ENCODE peak calls at places on chromosomes 4 and X, in eight cellular contexts. W, R, U, F, Q, Z, X and M are unnamed samples. For H3K27me3, the result is how much of the 10 kb centered on the place peaks cover.

GRCh38 chr4:6767725-6768538 is 14.6 kb upstream of the KIAA0232 start:
- DNase-seq in R (peak), U (no peak), X (no peak), Q (no peak), W (no peak), Z (peak), F (no peak), M (peak)

GRCh38 chrX:9928083-9928482 is 39.1 kb upstream of the CLDN34 start:
- DNase-seq in U (no peak), Z (no peak), F (no peak), Q (peak), X (no peak), W (no peak), R (no peak), M (no peak)

GRCh38 chr4:185640809-185641675 is 105.7 kb upstream of the PDLIM3 start:
- DNase-seq in W (no peak), Q (peak), Z (no peak), F (no peak), R (peak), U (no peak), X (peak), M (peak)

GRCh38 chr4:96652158-96652557 is 812.3 kb downstream of the PDHA2 start:
- DNase-seq in Z (no peak), Q (no peak), R (no peak), W (no peak), U (no peak), X (no peak), F (no peak), M (peak)

GRCh38 chr4:123233409-123233808 is 163.2 kb upstream of the SPRY1 start:
- DNase-seq in Q (peak), U (no peak), R (no peak), W (no peak), F (no peak), X (no peak), Z (no peak), M (no peak)

GRCh38 chr4:2264481-2265041 is 2.7 kb upstream of the MXD4 start:
- DNase-seq in W (no peak), Z (no peak), R (no peak), Q (no peak), U (no peak), F (no peak), X (no peak), M (no peak)

GRCh38 chrX:39772057-39772832 is 325.5 kb downstream of the BCOR start:
- DNase-seq in Z (no peak), R (peak), F (no peak), X (peak), U (no peak), W (no peak), Q (peak), M (peak)

GRCh38 chr4:16082038-16082423 is 1.8 kb downstream of the PROM1 start:
- DNase-seq in U (no peak), W (no peak), F (no peak), Q (no peak), X (no peak), Z (no peak), R (no peak), M (no peak)

GRCh38 chr4:153556441-153556815 is 90.3 kb downstream of the TMEM131L start:
- DNase-seq in W (no peak), Z (no peak), X (no peak), Q (no peak), F (no peak), R (no peak), U (no peak), M (no peak)

GRCh38 chr4:53905935-53906377 is 158.4 kb downstream of the CHIC2 start:
- DNase-seq in Z (peak), F (peak), X (no peak), W (no peak), R (peak), U (peak), Q (peak), M (peak)

GRCh38 chr4:8534601-8535000 is 45.6 kb upstream of the GPR78 start:
- DNase-seq in F (no peak), Z (no peak), Q (no peak), R (no peak), U (no peak), W (no peak), X (no peak), M (peak)

GRCh38 chrX:46485897-46486296 is 59.3 kb downstream of the ZNF674 start:
- DNase-seq in W (no peak), F (no peak), Q (no peak), R (no peak), X (no peak), Z (no peak), U (no peak), M (no peak)

GRCh38 chr4:139593091-139593564 is 37.1 kb upstream of the SETD7 start:
- DNase-seq in R (peak), W (no peak), U (no peak), X (no peak), F (no peak), Q (peak), Z (no peak), M (peak)

GRCh38 chr4:41232406-41232805 is 18.1 kb upstream of the APBB2 start:
- DNase-seq in Z (no peak), W (no peak), U (no peak), F (no peak), Q (no peak), R (no peak), X (no peak), M (no peak)

GRCh38 chr4:17055788-17056187 is 157.3 kb upstream of the LDB2 start:
- DNase-seq in R (no peak), X (no peak), W (no peak), Z (no peak), F (no peak), Q (peak), U (no peak), M (peak)

GRCh38 chr4:14915018-14915417 is 87.3 kb upstream of the CPEB2 start:
- DNase-seq in Z (no peak), R (no peak), Q (no peak), W (no peak), F (no peak), U (no peak), X (no peak), M (no peak)

GRCh38 chrX:9940397-9940796 is 26.8 kb upstream of the CLDN34 start:
- DNase-seq in W (no peak), F (no peak), Z (no peak), X (peak), R (no peak), U (no peak), Q (peak), M (peak)

GRCh38 chr4:82421796-82422560 is 8.3 kb downstream of the HNRNPDL start:
- DNase-seq in F (no peak), Q (no peak), X (no peak), W (no peak), U (no peak), R (no peak), Z (no peak), M (no peak)

GRCh38 chr4:162836773-162837172 is 329.9 kb downstream of the NAF1 start:
- DNase-seq in Z (no peak), Q (no peak), W (no peak), U (no peak), R (no peak), F (no peak), X (no peak), M (no peak)

GRCh38 chrX:68261060-68261672 is 172.1 kb downstream of the OPHN1 start:
- DNase-seq in W (no peak), F (no peak), Z (no peak), U (no peak), X (peak), R (no peak), Q (peak), M (peak)

GRCh38 chr4:87745058-87745842 is 54.1 kb upstream of the IBSP start:
- DNase-seq in F (no peak), U (no peak), R (peak), X (peak), Z (no peak), Q (no peak), W (no peak), M (no peak)

GRCh38 chr4:187608001-187608421 is 387.6 kb upstream of the ZFP42 start:
- DNase-seq in R (no peak), Z (no peak), X (no peak), Q (peak), F (no peak), U (no peak), W (no peak), M (peak)

GRCh38 chr4:110085131-110085530 is 113.3 kb downstream of the ELOVL6 start:
- DNase-seq in W (no peak), R (peak), X (peak), U (no peak), Z (peak), F (no peak), Q (peak), M (peak)

GRCh38 chrX:9221714-9222113 is 187.8 kb upstream of the FAM9B start:
- DNase-seq in U (no peak), F (no peak), Z (no peak), W (no peak), X (no peak), R (no peak), Q (peak), M (no peak)

GRCh38 chrX:112818114-112819012 is 22.3 kb downstream of the AMOT start:
- DNase-seq in U (no peak), Q (no peak), X (no peak), R (no peak), W (no peak), F (no peak), Z (no peak), M (peak)

GRCh38 chrX:103727115-103727514 is 16.4 kb downstream of the TMEM31 start:
- DNase-seq in F (no peak), W (no peak), Z (no peak), R (no peak), U (no peak), X (no peak), Q (no peak), M (no peak)

GRCh38 chr4:83285022-83285387 is 407 bp upstream of the COQ2 start:
- DNase-seq in Z (peak), R (peak), F (no peak), W (no peak), U (no peak), Q (peak), X (peak), M (peak)

GRCh38 chr4:137530176-137530575 is 2.1 kb downstream of the PCDH18 start:
- DNase-seq in U (no peak), Z (no peak), X (no peak), W (no peak), R (no peak), F (no peak), Q (peak), M (no peak)

GRCh38 chr4:20352172-20352431 is 100.4 kb downstream of the SLIT2 start:
- DNase-seq in R (no peak), F (no peak), U (no peak), Z (no peak), X (no peak), W (no peak), Q (no peak), M (no peak)

GRCh38 chr4:144494280-144494679 is 151.7 kb upstream of the HHIP start:
- DNase-seq in Z (no peak), R (no peak), W (no peak), X (no peak), F (no peak), Q (no peak), U (no peak), M (peak)

GRCh38 chr4:3346146-3346545 is 53.3 kb downstream of the RGS12 start:
- DNase-seq in F (peak), R (peak), X (peak), U (no peak), W (no peak), Z (peak), Q (peak), M (peak)

GRCh38 chrX:154096140-154097002 is 1.1 kb downstream of the MECP2 start:
- DNase-seq in W (no peak), U (peak), R (peak), Z (no peak), F (peak), Q (peak), X (peak), M (no peak)

GRCh38 chr4:45741897-45742296 is 382.0 kb downstream of the GABRG1 start:
- DNase-seq in Z (no peak), X (no peak), R (peak), Q (no peak), F (no peak), W (no peak), U (no peak), M (no peak)

GRCh38 chr4:159607824-159608223 is 504.9 kb downstream of the RAPGEF2 start:
- DNase-seq in U (no peak), F (no peak), R (no peak), Q (no peak), W (no peak), X (no peak), Z (no peak), M (no peak)

GRCh38 chr4:101345271-101345595 is 2.1 kb downstream of the PPP3CA start:
- DNase-seq in Q (peak), F (peak), U (no peak), W (no peak), X (peak), R (no peak), Z (no peak), M (peak)

GRCh38 chrX:22526339-22526738 is 253.6 kb downstream of the CBLL2 start:
- DNase-seq in W (no peak), U (no peak), F (no peak), Z (no peak), X (no peak), Q (peak), R (no peak), M (peak)

GRCh38 chr4:58602701-58603359 is 1492.6 kb upstream of the IGFBP7 start:
- DNase-seq in R (no peak), Z (no peak), F (no peak), U (no peak), X (no peak), Q (no peak), W (no peak), M (no peak)

GRCh38 chr4:58602022-58602421 is 1491.8 kb upstream of the IGFBP7 start:
- DNase-seq in U (no peak), Q (no peak), W (no peak), X (no peak), F (no peak), R (no peak), Z (no peak), M (no peak)

GRCh38 chr4:58606303-58606702 is 1496.1 kb upstream of the IGFBP7 start:
- DNase-seq in U (no peak), Q (no peak), F (no peak), W (no peak), Z (no peak), X (no peak), R (no peak), M (no peak)

GRCh38 chr4:58600290-58600689 is 1490.1 kb upstream of the IGFBP7 start:
- DNase-seq in F (no peak), Q (no peak), U (no peak), Z (no peak), W (no peak), X (no peak), R (no peak), M (no peak)

DNA sequence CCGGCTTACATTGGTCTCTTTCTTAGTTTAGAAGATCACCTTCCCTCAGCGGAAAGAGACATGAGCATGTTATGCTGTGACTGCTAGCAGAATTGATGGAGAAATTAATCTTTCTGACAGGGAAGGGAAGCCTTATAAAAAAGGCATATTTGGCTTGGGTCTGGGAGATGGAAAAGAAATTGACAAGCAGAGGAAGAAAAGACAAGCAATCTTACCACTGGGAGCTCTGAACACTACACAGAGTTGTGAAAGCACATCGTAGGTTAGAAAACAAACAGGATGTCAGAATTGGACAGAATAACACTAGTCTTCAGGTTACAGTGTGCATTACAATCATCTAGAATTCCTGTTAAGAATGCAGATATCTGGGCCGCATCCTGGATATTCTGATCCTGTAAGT is 1493.8 kb upstream of the IGFBP7 start:
- DNase-seq in U (no peak), Q (no peak), R (no peak), F (no peak), Z (no peak), W (no peak), X (no peak), M (no peak)
- TF ChIP-seq CTCF in U (no peak), Q (no peak), R (no peak), F (no peak), Z (no peak), W (no peak), X (no peak), M (no peak)

GRCh38 chr4:112279025-112279881 is 6.5 kb downstream of the TIFA start:
- DNase-seq in R (no peak), F (no peak), U (no peak), X (no peak), W (no peak), Q (peak), Z (no peak), M (no peak)
- H3K4me3 ChIP-seq in R (no peak), F (no peak), U (peak), X (no peak), W (no peak), Q (no peak), Z (no peak), M (no peak)

DNA sequence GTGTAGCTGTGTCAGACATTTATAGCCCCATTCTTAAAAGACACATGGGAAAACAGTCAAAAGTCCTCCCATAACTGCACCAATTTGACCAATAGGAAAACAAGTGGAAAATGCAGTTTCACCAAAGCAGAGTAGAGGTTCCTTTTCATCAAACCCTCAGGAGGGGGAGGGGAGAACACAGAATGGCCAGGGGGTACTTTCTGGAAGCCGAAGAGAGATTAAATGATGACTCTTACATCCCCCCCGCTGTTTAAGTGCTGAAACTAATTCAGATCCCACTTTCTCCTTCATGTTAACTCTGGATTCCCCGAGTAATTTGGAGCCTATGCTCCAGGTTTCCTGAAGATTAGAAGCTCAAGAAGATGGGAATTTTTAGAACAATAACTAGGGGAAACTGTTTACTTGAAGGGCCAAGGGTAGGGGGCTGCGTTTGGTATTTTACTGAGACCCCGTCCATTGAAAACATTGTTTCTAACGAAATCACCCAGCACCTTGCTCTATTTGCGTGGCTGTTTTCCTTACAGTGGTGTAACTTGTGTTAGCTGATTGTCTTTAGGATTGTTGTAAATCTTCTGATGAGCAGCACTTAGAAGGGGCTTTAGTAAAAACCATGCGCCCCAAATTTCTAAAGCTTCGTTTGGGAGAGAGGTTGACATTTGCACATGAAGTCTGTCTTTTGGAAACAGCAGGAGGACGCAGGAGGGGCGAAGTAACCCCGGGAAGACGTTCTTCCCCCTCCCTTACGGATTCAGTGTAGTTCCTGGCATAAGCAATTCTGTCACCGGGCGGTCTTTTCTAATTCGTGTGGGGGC is 2.2 kb upstream of the LEF1 start:
- DNase-seq in W (no peak), Q (no peak), X (peak), Z (no peak), R (no peak), U (no peak), F (no peak), M (no peak)
- H3K27me3 ChIP-seq in W (under half), Q (half or more), X (under half), Z (half or more), R (under half), U (half or more), F (under half), M (half or more)

GRCh38 chr4:86218721-86219481 is 141.0 kb downstream of the MAPK10 start:
- DNase-seq in W (no peak), Q (peak), Z (no peak), X (no peak), F (peak), R (no peak), U (no peak), M (peak)

GRCh38 chr4:86221076-86221475 is 138.8 kb downstream of the MAPK10 start:
- DNase-seq in U (no peak), F (no peak), Q (no peak), Z (no peak), W (no peak), X (no peak), R (no peak), M (no peak)

GRCh38 chr4:86220137-86220536 is 139.7 kb downstream of the MAPK10 start:
- DNase-seq in X (no peak), Z (no peak), R (no peak), Q (peak), U (no peak), W (no peak), F (no peak), M (peak)

GRCh38 chr4:86223472-86223871 is 136.4 kb downstream of the MAPK10 start:
- DNase-seq in X (peak), U (no peak), R (peak), W (no peak), Z (no peak), Q (peak), F (no peak), M (peak)
- TF ChIP-seq CTCF in X (peak), U (peak), R (peak), W (no peak), Z (no peak), Q (peak), F (no peak), M (peak)

GRCh38 chr4:48924416-48924815 is 17.8 kb upstream of the OCIAD2 start:
- DNase-seq in W (no peak), U (no peak), R (no peak), X (no peak), Z (no peak), F (no peak), Q (no peak), M (no peak)
- H3K4me3 ChIP-seq in W (no peak), U (no peak), R (no peak), X (no peak), Z (no peak), F (no peak), Q (no peak), M (no peak)

DNA sequence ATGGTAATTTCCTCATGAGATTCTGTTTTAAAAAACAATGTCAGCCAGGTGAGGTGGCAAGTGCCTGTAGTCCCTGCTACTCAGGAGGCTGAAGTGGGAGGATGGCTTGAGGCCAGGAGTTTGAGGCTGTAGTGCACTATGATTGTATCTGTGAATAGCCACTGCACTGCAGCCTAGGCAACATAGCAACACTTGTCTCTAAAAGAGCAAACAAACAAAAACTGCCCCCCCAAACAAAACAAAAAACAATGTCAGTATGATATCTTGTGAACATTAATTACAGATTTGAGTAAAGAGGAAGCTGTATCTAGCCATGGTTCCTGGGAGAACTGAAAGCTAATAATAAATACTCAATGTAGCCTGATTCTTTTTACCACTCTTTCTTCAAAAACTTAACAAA is 6.8 kb upstream of the MSL3 start:
- DNase-seq in U (no peak), Z (no peak), F (no peak), Q (no peak), W (no peak), X (no peak), R (no peak), M (no peak)
- H3K27me3 ChIP-seq in U (under half), Z (under half), F (under half), Q (under half), W (under half), X (under half), R (under half), M (under half)

DNA sequence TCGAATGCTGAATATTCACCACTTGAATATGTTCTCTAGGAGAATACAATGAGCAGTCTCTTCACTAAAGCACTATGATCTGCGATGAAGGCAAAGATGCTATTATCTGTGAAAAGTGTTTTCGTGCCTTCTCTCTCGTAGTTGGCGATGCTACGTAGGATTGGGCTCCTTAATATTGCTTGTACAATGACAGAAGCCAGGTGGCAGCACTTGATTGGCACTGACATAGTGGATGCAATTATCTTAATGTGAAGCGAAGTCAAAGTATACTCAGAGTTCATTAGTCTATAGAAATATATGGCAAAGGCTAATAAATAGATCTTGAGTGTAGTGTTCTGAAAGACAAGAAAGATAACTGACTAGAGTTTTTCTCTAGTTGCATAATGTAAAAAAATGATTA is 1135.7 kb upstream of the AGA start:
- DNase-seq in Z (no peak), W (no peak), F (no peak), Q (no peak), R (no peak), U (no peak), X (no peak), M (no peak)
- TF ChIP-seq CTCF in Z (no peak), W (no peak), F (no peak), Q (no peak), R (peak), U (no peak), X (no peak), M (no peak)

GRCh38 chr4:125369098-125369497 is 54.3 kb downstream of the FAT4 start:
- DNase-seq in Q (no peak), X (no peak), U (no peak), F (no peak), R (no peak), W (no peak), Z (no peak), M (no peak)
- H3K4me3 ChIP-seq in Q (peak), X (no peak), U (peak), F (no peak), R (no peak), W (no peak), Z (no peak), M (no peak)